ENCODE peak calls at places on chromosomes 12 and 14, in six cellular contexts. X is fibroblast of lung, Q is H1, B is MM.1S, P is GM23248, H is neural progenitor cell. V is an unnamed sample.
A peak's percentile ranks its signal among the peaks of the same experiment; 100 is the strongest.

GRCh38 chr14:59268011-59268410 is 79.5 kb downstream of the DAAM1 start:
- DNase-seq in B (no peak), X (peak; percentile 24), Q (no peak), H (no peak), P (no peak), V (no peak)

GRCh38 chr12:80400591-80400991 is 43.4 kb upstream of the PTPRQ start:
- DNase-seq in B (no peak), Q (no peak), H (peak; percentile 60), X (peak; percentile 34), P (no peak), V (no peak)

GRCh38 chr12:104957388-104958008 is 592 bp downstream of the SLC41A2 start:
- DNase-seq in X (no peak), Q (no peak), B (peak; percentile 39), P (peak; percentile 55), H (no peak), V (no peak)

GRCh38 chr14:104132981-104133380 is 5.4 kb upstream of the KIF26A start:
- DNase-seq in B (no peak), Q (no peak), P (no peak), X (no peak), H (peak; percentile 78), V (no peak)

GRCh38 chr14:25061923-25062321 is 12.0 kb upstream of the STXBP6 start:
- DNase-seq in P (no peak), Q (no peak), B (no peak), H (no peak), X (no peak), V (no peak)

GRCh38 chr12:38898001-38898684 is 7.2 kb downstream of the CPNE8 start:
- DNase-seq in B (no peak), P (no peak), Q (no peak), H (peak; percentile 59), X (no peak), V (no peak)

GRCh38 chr12:4211372-4211771 is 62.2 kb upstream of the CCND2 start:
- DNase-seq in H (no peak), Q (no peak), B (no peak), X (no peak), P (no peak), V (no peak)

GRCh38 chr14:54669759-54670630 is 103.1 kb downstream of the SAMD4A start:
- DNase-seq in P (peak; percentile 88), Q (no peak), X (peak; percentile 82), H (no peak), B (no peak), V (no peak)

GRCh38 chr12:123444396-123445026 is 8.0 kb upstream of the RILPL2 start:
- DNase-seq in H (no peak), B (no peak), X (peak; percentile 75), Q (no peak), P (peak; percentile 86), V (no peak)

GRCh38 chr14:87133073-87133815 is 859.7 kb downstream of the GALC start:
- DNase-seq in P (peak; percentile 77), B (no peak), X (peak; percentile 79), Q (no peak), H (no peak), V (peak; percentile 95)

GRCh38 chr12:69732088-69732487 is 6.6 kb upstream of the RAB3IP start:
- DNase-seq in H (no peak), Q (no peak), B (no peak), X (peak; percentile 9), P (peak; percentile 10), V (no peak)

GRCh38 chr12:7645395-7646177 is 20.1 kb downstream of the APOBEC1 start:
- DNase-seq in X (peak; percentile 46), P (peak; percentile 52), B (peak; percentile 37), Q (no peak), H (peak; percentile 59), V (no peak)

GRCh38 chr14:77730976-77731497 is 23.1 kb downstream of the SLIRP start:
- DNase-seq in P (peak; percentile 32), B (no peak), Q (no peak), H (no peak), X (peak; percentile 45), V (no peak)

GRCh38 chr12:4580165-4580773 is 18.3 kb downstream of the DYRK4 start:
- DNase-seq in P (no peak), H (peak; percentile 87), X (no peak), B (no peak), Q (no peak), V (no peak)

GRCh38 chr12:12776261-12776660 is 9.2 kb upstream of the APOLD1 start:
- DNase-seq in X (no peak), B (peak; percentile 56), P (no peak), H (no peak), Q (no peak), V (peak; percentile 54)

GRCh38 chr12:114799574-114800487 is 115.9 kb upstream of the TBX3 start:
- DNase-seq in Q (no peak), H (peak; percentile 71), X (peak; percentile 25), P (peak; percentile 32), B (no peak), V (no peak)

GRCh38 chr14:93099187-93099586 is 16.5 kb downstream of the ITPK1 start:
- DNase-seq in P (no peak), B (no peak), H (no peak), Q (no peak), X (no peak), V (no peak)

GRCh38 chr12:120742207-120742536 is 16.5 kb downstream of the ACADS start:
- DNase-seq in Q (no peak), P (no peak), H (no peak), X (no peak), B (no peak), V (no peak)

GRCh38 chr12:55965941-55966407 is at the start of gene PMEL:
- DNase-seq in H (peak; percentile 81), B (peak; percentile 24), P (peak; percentile 36), X (no peak), Q (no peak), V (no peak)

GRCh38 chr14:84760506-84760905 is 769.4 kb upstream of the FLRT2 start:
- DNase-seq in B (no peak), X (no peak), P (no peak), H (no peak), Q (no peak), V (no peak)

GRCh38 chr12:4518106-4518728 is 20.5 kb upstream of the RAD51AP1 start:
- DNase-seq in Q (no peak), B (no peak), H (no peak), P (peak; percentile 73), X (peak; percentile 55), V (no peak)

GRCh38 chr12:67940780-67941243 is 48.4 kb upstream of the IFNG-AS1 start:
- DNase-seq in P (peak; percentile 77), B (no peak), X (no peak), Q (no peak), H (no peak), V (no peak)

GRCh38 chr12:69196302-69197288 is 42.8 kb upstream of the CPSF6 start:
- DNase-seq in Q (no peak), H (no peak), X (peak; percentile 5), P (peak; percentile 25), B (no peak), V (no peak)

GRCh38 chr12:79411791-79412190 is 279.0 kb downstream of the PAWR start:
- DNase-seq in H (no peak), Q (no peak), B (no peak), X (no peak), P (no peak), V (no peak)

GRCh38 chr14:104442611-104443390 is 136.8 kb upstream of the C14orf180 start:
- DNase-seq in B (no peak), P (no peak), H (no peak), Q (no peak), X (no peak), V (no peak)

GRCh38 chr12:120455302-120455701 is 9.1 kb downstream of the GATC start:
- DNase-seq in X (no peak), Q (no peak), P (no peak), B (no peak), H (no peak), V (no peak)

GRCh38 chr14:22737052-22737451 is 29.4 kb upstream of the OXA1L start:
- DNase-seq in B (peak; percentile 69), P (no peak), Q (no peak), H (no peak), X (no peak), V (no peak)

DNA sequence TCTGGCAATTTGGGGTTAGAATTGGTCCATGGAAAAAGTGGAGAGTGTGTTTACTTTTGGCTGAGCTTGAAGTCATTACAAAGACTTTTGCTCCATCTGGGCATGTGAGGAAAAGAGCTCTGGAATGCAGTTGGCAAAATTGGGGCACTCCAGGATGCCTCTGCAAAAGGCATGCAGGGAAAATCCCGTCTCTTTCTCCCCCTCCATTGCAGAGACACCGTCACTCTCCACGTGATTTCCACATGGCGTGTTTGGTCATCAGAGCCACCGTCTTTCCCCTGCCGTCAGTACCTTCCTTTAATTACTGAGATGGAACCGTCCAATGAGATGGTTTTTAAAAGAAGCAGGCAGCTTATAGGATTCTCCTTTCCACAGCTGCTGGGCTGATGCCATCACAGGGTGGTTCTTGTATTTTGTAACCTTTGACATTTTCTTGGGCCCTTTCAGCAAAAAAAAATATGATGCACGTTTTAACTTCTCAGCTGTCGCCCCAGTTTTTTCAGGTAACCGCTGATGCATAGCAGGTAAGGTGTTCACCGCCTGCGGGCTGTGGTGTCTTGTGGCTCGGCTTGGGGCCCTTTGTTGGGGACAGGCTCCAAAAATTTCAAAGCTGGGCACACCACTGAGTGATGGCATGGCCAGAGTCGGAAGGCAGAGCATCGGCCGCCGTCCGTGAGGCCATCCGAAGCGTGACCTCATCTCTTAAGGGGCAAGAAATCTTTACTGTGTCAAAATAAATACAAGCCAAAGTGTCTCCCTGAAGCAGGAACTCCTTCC is 68.4 kb downstream of the CACNA1C start:
- DNase-seq in P (no peak), Q (no peak), B (no peak), H (no peak), X (no peak), V (no peak)
- TF ChIP-seq EZH2 in P (no peak), Q (no peak), B (no peak), H (no peak), X (no peak), V (no peak)

GRCh38 chr12:5925646-5926045 is 19.4 kb downstream of the ANO2 start:
- DNase-seq in B (no peak), X (no peak), P (no peak), Q (no peak), H (no peak), V (no peak)
- TF ChIP-seq EZH2 in B (no peak), X (no peak), P (no peak), Q (no peak), H (no peak), V (no peak)

GRCh38 chr12:63150255-63151060 is 543 bp downstream of the AVPR1A start:
- DNase-seq in P (peak; percentile 11), H (peak; percentile 80), B (no peak), X (no peak), Q (peak; percentile 27), V (no peak)
- TF ChIP-seq EZH2 in P (no peak), H (peak; percentile 99), B (no peak), X (peak; percentile 83), Q (peak; percentile 97), V (peak; percentile 69)

DNA sequence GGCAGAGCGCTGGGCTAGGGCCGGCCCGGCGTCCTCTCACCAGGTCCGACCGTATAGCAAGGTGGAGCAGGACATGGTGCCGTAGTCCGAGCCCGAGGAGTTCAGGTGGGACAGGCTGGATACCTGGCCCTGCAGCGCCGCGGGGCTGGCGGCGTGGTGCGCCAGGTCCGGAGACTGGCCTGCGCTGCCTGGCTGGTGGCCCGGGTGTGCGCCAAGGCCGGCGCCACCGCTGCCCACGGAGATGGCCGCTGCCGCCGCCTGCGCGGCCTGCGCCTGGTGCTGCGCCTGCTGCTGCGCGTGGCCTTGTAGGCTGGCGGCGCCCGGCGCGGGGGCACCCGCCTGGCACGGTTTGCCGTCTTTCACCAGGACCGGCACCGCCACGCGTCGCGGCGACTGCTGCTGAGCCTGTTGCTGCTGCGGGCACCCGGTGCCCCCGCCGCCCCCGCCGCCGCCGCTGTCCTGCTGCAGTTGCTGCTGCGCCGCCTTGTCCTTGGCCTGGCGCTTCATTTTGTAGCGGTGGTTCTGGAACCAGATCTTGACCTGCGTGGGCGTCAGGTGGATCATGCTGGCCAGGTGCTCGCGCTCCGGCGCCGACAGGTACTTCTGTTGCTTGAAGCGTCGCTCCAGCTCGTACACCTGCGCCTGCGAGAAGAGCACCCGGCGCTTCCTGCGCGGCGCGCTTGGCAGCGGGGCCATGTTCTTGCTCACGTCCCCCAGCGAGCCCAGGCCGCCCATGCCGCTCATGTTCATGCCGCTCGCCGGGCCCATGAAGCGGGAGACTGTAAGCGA is 2.6 kb downstream of the NKX2-1 start:
- DNase-seq in H (peak; percentile 60), X (no peak), B (no peak), P (no peak), Q (no peak), V (no peak)
- TF ChIP-seq EZH2 in H (peak; percentile 72), X (peak; percentile 72), B (no peak), P (no peak), Q (peak; percentile 90), V (peak; percentile 76)

V was measured in keratinocyte.